ENCODE peak calls at places on chromosomes 4 and X, in nine cellular contexts. R is fibroblast of the aortic adventitia, N is H9, C is KG1, W is GM13976, P is NCI-H1092, V is left ventricle myocardium superior, X is AG04450, B is iris pigment epithelial cell. I is an unnamed sample.

GRCh38 chr4:67721770-67722597 is 21.0 kb upstream of the UBA6 start:
- DNase-seq in R (peak; percentile 16), N (peak; percentile 38), C (no peak), W (no peak), P (no peak), V (no peak), X (no peak), B (peak; percentile 76), I (peak; percentile 60)

GRCh38 chrX:132776486-132777210 is 181.8 kb downstream of the HS6ST2 start:
- DNase-seq in R (no peak), N (no peak), C (no peak), W (no peak), P (no peak), V (no peak), X (no peak), B (no peak), I (no peak)

GRCh38 chr4:147924604-147925412 is 192.9 kb downstream of the ARHGAP10 start:
- DNase-seq in R (peak; percentile 25), N (peak; percentile 58), C (no peak), W (no peak), P (no peak), V (peak; percentile 44), X (no peak), B (peak; percentile 34), I (peak; percentile 24)

GRCh38 chr4:94757192-94758140 is at the start of gene BMPR1B:
- DNase-seq in R (peak; percentile 80), N (peak; percentile 30), C (no peak), W (peak; percentile 25), P (no peak), V (peak; percentile 47), X (peak; percentile 18), B (peak; percentile 61), I (peak; percentile 78)

GRCh38 chrX:102185967-102186720 is 29.0 kb upstream of the TCP11X1 start:
- DNase-seq in R (no peak), N (no peak), C (no peak), W (no peak), P (no peak), V (no peak), X (no peak), B (no peak), I (no peak)

GRCh38 chrX:56790778-56791177 is 61.7 kb downstream of the NBDY start:
- DNase-seq in R (no peak), N (peak; percentile 6), C (no peak), W (no peak), P (no peak), V (no peak), X (no peak), B (no peak), I (no peak)

GRCh38 chr4:154364012-154364863 is 127.4 kb downstream of the DCHS2 start:
- DNase-seq in R (no peak), N (no peak), C (no peak), W (no peak), P (no peak), V (no peak), X (no peak), B (no peak), I (no peak)

GRCh38 chrX:15790766-15791380 is 589 bp downstream of the ZRSR2 start:
- DNase-seq in R (peak; percentile 25), N (no peak), C (peak; percentile 4), W (peak; percentile 35), P (no peak), V (no peak), X (no peak), B (peak; percentile 17), I (no peak)

GRCh38 chrX:48472225-48472624 is 2.2 kb upstream of the SLC38A5 start:
- DNase-seq in R (no peak), N (no peak), C (no peak), W (no peak), P (no peak), V (no peak), X (no peak), B (no peak), I (no peak)

GRCh38 chr4:138680251-138680650 is 335.3 kb upstream of the NOCT start:
- DNase-seq in R (no peak), N (no peak), C (no peak), W (no peak), P (no peak), V (no peak), X (no peak), B (peak; percentile 13), I (no peak)

GRCh38 chrX:34918091-34918736 is 24.4 kb upstream of the FAM47B start:
- DNase-seq in R (peak; percentile 58), N (no peak), C (no peak), W (no peak), P (no peak), V (no peak), X (peak; percentile 7), B (peak; percentile 70), I (peak; percentile 65)

GRCh38 chr4:126405369-126405982 is 1090.7 kb downstream of the FAT4 start:
- DNase-seq in R (peak; percentile 47), N (peak; percentile 32), C (peak; percentile 1), W (no peak), P (no peak), V (no peak), X (no peak), B (peak; percentile 53), I (peak; percentile 16)

GRCh38 chrX:129622757-129623301 is 31.9 kb downstream of the APLN start:
- DNase-seq in R (peak; percentile 49), N (peak; percentile 72), C (no peak), W (no peak), P (no peak), V (no peak), X (no peak), B (peak; percentile 75), I (peak; percentile 26)

GRCh38 chr4:143294310-143294709 is 42.4 kb upstream of the GAB1 start:
- DNase-seq in R (peak; percentile 97), N (no peak), C (no peak), W (no peak), P (no peak), V (peak; percentile 87), X (no peak), B (no peak), I (no peak)

GRCh38 chr4:113065629-113066028 is 16.2 kb downstream of the ANK2 start:
- DNase-seq in R (no peak), N (no peak), C (no peak), W (no peak), P (no peak), V (no peak), X (no peak), B (no peak), I (no peak)

GRCh38 chr4:138981930-138982390 is 33.6 kb upstream of the NOCT start:
- DNase-seq in R (peak; percentile 75), N (peak; percentile 31), C (no peak), W (no peak), P (no peak), V (no peak), X (peak; percentile 13), B (peak; percentile 93), I (peak; percentile 95)

GRCh38 chr4:95585016-95585695 is 36.4 kb upstream of the UNC5C start:
- DNase-seq in R (no peak), N (no peak), C (no peak), W (no peak), P (no peak), V (no peak), X (no peak), B (no peak), I (no peak)

GRCh38 chrX:47191331-47191730 is 2.3 kb upstream of the UBA1 start:
- DNase-seq in R (no peak), N (no peak), C (no peak), W (no peak), P (peak; percentile 32), V (no peak), X (no peak), B (peak; percentile 11), I (peak; percentile 32)

GRCh38 chrX:41561045-41561444 is 113.9 kb downstream of the NYX start:
- DNase-seq in R (peak; percentile 80), N (no peak), C (peak; percentile 19), W (peak; percentile 41), P (no peak), V (no peak), X (peak; percentile 70), B (peak; percentile 92), I (peak; percentile 91)

GRCh38 chr4:26826721-26827120 is 33.9 kb upstream of the STIM2 start:
- DNase-seq in R (no peak), N (no peak), C (no peak), W (peak; percentile 55), P (no peak), V (no peak), X (no peak), B (peak; percentile 45), I (no peak)

GRCh38 chr4:102114118-102114630 is 231.1 kb downstream of the SLC39A8 start:
- DNase-seq in R (peak; percentile 6), N (no peak), C (no peak), W (no peak), P (no peak), V (no peak), X (no peak), B (no peak), I (no peak)

GRCh38 chr4:14693728-14694127 is 308.6 kb upstream of the CPEB2 start:
- DNase-seq in R (no peak), N (no peak), C (no peak), W (no peak), P (no peak), V (no peak), X (no peak), B (no peak), I (no peak)

GRCh38 chrX:123835661-123836371 is 24.0 kb upstream of the XIAP start:
- DNase-seq in R (peak; percentile 62), N (no peak), C (no peak), W (no peak), P (no peak), V (no peak), X (no peak), B (peak; percentile 66), I (peak; percentile 74)